ENCODE peak calls at places on chromosome 5, in four cellular contexts. O, R, Z and F are unnamed samples.

GRCh38 chr5:179618923-179619554 is 4.4 kb downstream of the HNRNPH1 start:
- DNase-seq in O (no peak), R (no peak), Z (no peak), F (no peak)

GRCh38 chr5:43367909-43368648 is 44.1 kb downstream of the CCL28 start:
- DNase-seq in O (no peak), R (no peak), Z (no peak), F (no peak)

GRCh38 chr5:175542232-175542965 is 64.0 kb downstream of the SFXN1 start:
- DNase-seq in O (no peak), R (no peak), Z (no peak), F (no peak)

GRCh38 chr5:95471922-95472321 is 80.8 kb downstream of the FAM81B start:
- DNase-seq in O (peak; percentile 17), R (no peak), Z (no peak), F (no peak)

GRCh38 chr5:73448451-73449136 is at the start of gene FOXD1:
- DNase-seq in O (peak; percentile 91), R (peak; percentile 88), Z (peak; percentile 70), F (peak; percentile 25)

GRCh38 chr5:43854697-43855292 is 251.8 kb downstream of the NNT start:
- DNase-seq in O (peak; percentile 33), R (no peak), Z (no peak), F (no peak)

GRCh38 chr5:95644351-95645042 is 2.1 kb upstream of the RFESD start:
- DNase-seq in O (peak; percentile 87), R (no peak), Z (peak; percentile 30), F (no peak)

GRCh38 chr5:154178661-154179060 is 11.9 kb upstream of the GALNT10 start:
- DNase-seq in O (no peak), R (no peak), Z (no peak), F (no peak)

GRCh38 chr5:11918463-11919045 is 14.3 kb upstream of the CTNND2 start:
- DNase-seq in O (no peak), R (peak; percentile 26), Z (no peak), F (no peak)

GRCh38 chr5:180141068-180141660 is 67.8 kb downstream of the RASGEF1C start:
- DNase-seq in O (no peak), R (no peak), Z (peak; percentile 2), F (no peak)

GRCh38 chr5:57937025-57937424 is 454.4 kb upstream of the ACTBL2 start:
- DNase-seq in O (no peak), R (no peak), Z (no peak), F (no peak)

GRCh38 chr5:152634596-152634995 is 229.5 kb upstream of the NMUR2 start:
- DNase-seq in O (peak; percentile 51), R (no peak), Z (peak; percentile 61), F (no peak)

GRCh38 chr5:155735388-155735787 is 591.6 kb upstream of the SGCD start:
- DNase-seq in O (no peak), R (no peak), Z (no peak), F (no peak)

GRCh38 chr5:25568989-25569625 is 924.3 kb upstream of the CDH10 start:
- DNase-seq in O (peak; percentile 33), R (no peak), Z (no peak), F (no peak)

GRCh38 chr5:74667396-74667795 is 17.6 kb upstream of the HEXB start:
- DNase-seq in O (no peak), R (no peak), Z (no peak), F (no peak)

GRCh38 chr5:151072234-151073025 is 8.4 kb downstream of the TNIP1 start:
- DNase-seq in O (no peak), R (no peak), Z (no peak), F (no peak)

GRCh38 chr5:1110930-1111726 is 735 bp downstream of the SLC12A7 start:
- DNase-seq in O (peak; percentile 60), R (peak; percentile 88), Z (peak; percentile 48), F (peak; percentile 37)

GRCh38 chr5:151024440-151024839 is 4.0 kb downstream of the GPX3 start:
- DNase-seq in O (no peak), R (no peak), Z (no peak), F (no peak)

GRCh38 chr5:179306191-179307005 is 38.9 kb downstream of the ADAMTS2 start:
- DNase-seq in O (no peak), R (no peak), Z (no peak), F (no peak)

GRCh38 chr5:107935641-107936040 is 264.9 kb upstream of the EFNA5 start:
- DNase-seq in O (peak; percentile 43), R (no peak), Z (no peak), F (no peak)

GRCh38 chr5:129097498-129098296 is 3.1 kb downstream of the ISOC1 start:
- DNase-seq in O (no peak), R (no peak), Z (no peak), F (no peak)

GRCh38 chr5:129096382-129096991 is 1.9 kb downstream of the ISOC1 start:
- DNase-seq in O (peak; percentile 56), R (no peak), Z (no peak), F (no peak)

GRCh38 chr5:129094924-129095797 is 612 bp downstream of the ISOC1 start:
- DNase-seq in O (peak; percentile 57), R (peak; percentile 93), Z (peak; percentile 64), F (peak; percentile 47)

GRCh38 chr5:129098488-129099183 is 4.1 kb downstream of the ISOC1 start:
- DNase-seq in O (no peak), R (no peak), Z (no peak), F (no peak)

GRCh38 chr5:129094087-129094923 is at the start of gene ISOC1:
- DNase-seq in O (peak; percentile 92), R (peak; percentile 98), Z (peak; percentile 91), F (peak; percentile 89)
- TF ChIP-seq CTCF in O (no peak), R (no peak), Z (no peak), F (no peak)

DNA sequence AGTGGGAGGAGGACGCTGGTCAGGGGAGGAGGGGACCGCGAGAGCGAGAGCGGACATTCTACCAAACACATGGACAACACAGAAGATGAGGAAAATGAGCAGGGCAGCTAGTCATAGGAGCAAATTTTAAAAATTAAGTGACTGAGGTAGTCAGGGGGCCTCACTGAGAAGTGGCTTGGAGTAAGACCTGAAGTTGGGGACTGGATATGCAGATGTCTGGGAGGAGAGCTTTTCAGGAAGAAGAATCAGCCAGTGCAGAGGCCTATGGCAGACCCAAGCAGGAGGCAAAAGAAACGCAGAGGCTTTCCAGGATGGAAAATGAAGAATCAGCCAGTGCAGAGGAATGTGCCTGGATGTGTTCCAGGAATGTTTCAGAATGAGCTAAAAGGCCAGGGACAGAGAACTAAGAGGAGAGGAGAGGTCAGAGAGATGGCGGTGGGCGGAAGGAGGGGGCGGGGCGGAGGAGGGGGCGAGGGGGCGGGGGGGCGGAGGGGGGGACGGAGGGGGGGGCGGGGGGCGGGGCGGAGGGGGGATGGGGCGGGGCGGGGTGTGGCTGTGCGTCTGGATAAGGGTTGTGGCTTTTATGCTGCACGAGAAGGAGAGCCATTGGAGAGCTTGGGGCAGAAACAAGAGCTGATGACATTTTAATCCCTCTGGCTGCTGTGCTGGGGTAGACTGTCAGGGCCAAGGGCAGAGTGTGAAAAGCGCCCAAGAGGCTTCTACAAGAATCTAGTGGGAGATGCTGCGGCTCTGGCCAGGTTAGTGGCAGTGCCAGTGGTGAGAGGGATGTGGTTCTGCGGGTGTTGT is 129.6 kb downstream of the KCNIP1 start:
- DNase-seq in O (peak; percentile 74), R (no peak), Z (peak; percentile 36), F (no peak)
- TF ChIP-seq CTCF in O (no peak), R (no peak), Z (peak; percentile 40), F (peak; percentile 26)

GRCh38 chr5:139272471-139273321 is 20.8 kb upstream of the MATR3 start:
- DNase-seq in O (no peak), R (no peak), Z (no peak), F (no peak)

GRCh38 chr5:139273322-139273571 is 20.3 kb upstream of the MATR3 start:
- DNase-seq in O (peak; percentile 62), R (no peak), Z (no peak), F (no peak)

GRCh38 chr5:139271201-139272027 is 22.1 kb upstream of the MATR3 start:
- DNase-seq in O (no peak), R (no peak), Z (no peak), F (no peak)

GRCh38 chr5:139275536-139276297 is 17.8 kb upstream of the MATR3 start:
- DNase-seq in O (no peak), R (no peak), Z (no peak), F (no peak)

DNA sequence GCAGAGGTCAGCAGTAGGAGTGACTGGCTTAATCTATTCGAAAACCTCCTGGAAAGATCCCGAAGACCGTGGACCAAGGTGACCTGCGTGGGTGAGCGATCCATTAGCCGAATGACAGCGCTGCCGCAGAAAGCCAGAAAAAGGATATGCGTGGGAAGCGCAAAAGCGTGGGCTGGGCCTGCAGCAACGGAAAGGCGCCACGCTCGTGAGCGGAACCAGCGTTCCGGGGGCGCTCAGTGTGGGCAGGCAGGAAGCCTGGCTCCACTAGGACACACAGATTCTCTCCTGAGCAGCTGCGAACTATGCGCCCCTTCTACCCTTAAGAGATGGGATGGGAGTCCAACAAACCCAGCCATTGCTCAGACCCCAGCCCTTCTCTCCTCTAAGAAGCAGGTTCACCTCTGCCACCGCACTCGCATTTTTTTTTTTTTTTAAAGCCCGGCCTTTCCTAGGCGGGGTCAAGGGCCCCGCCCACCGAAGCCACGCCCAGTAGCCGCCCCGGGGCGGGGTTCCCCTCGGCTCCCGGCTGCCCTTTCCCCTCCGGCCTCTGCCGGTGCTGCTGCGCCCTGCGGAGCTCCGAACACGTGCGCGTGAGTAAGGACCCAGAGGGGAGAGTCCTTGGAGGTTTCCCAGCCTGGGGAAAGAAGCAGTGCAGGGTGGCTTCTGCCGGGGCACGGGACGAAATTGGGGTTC is 19.8 kb upstream of the MATR3 start:
- DNase-seq in O (peak; percentile 93), R (peak; percentile 98), Z (peak; percentile 88), F (peak; percentile 89)
- TF ChIP-seq CTCF in O (no peak), R (peak; percentile 55), Z (no peak), F (no peak)

GRCh38 chr5:21654-22233 is 70.2 kb upstream of the PLEKHG4B start:
- DNase-seq in O (peak; percentile 37), R (no peak), Z (no peak), F (no peak)
- TF ChIP-seq CTCF in O (peak; percentile 45), R (no peak), Z (no peak), F (no peak)